ENCODE peak calls at places on chromosome 13, in five cellular contexts. U is GF-D8; V is AG10803; D is AG08395; P is activated CD8-positive, alpha-beta memory T cell treated with anti-CD3 and anti-CD28 coated beads, Interleukin-2, amount 10 ng/mL, durations not matched to agents 7 days and 5 days. I is an unnamed sample.

GRCh38 chr13:52164989-52165388 is 5.6 kb upstream of the NEK3 start:
- DNase-seq in U (no peak), V (no peak), D (no peak), P (no peak), I (no peak)

GRCh38 chr13:28584873-28585317 is 74.0 kb upstream of the POMP start:
- DNase-seq in U (no peak), V (peak; percentile 79), D (peak; percentile 73), P (no peak), I (no peak)

GRCh38 chr13:75812751-75813181 is 176.6 kb downstream of the LMO7 start:
- DNase-seq in U (no peak), V (no peak), D (no peak), P (no peak), I (no peak)

GRCh38 chr13:40599722-40600121 is 66.7 kb downstream of the FOXO1 start:
- DNase-seq in U (no peak), V (no peak), D (no peak), P (no peak), I (no peak)

GRCh38 chr13:42594577-42595571 is 20.9 kb downstream of the TNFSF11 start:
- DNase-seq in U (peak; percentile 16), V (peak; percentile 76), D (peak; percentile 80), P (peak; percentile 65), I (peak; percentile 73)

GRCh38 chr13:73072501-73072900 is 13.7 kb downstream of the KLF5 start:
- DNase-seq in U (no peak), V (no peak), D (no peak), P (no peak), I (no peak)

GRCh38 chr13:85317781-85318180 is 481.4 kb downstream of the SLITRK6 start:
- DNase-seq in U (no peak), V (no peak), D (no peak), P (no peak), I (no peak)

GRCh38 chr13:45121421-45121820 is 1.1 kb downstream of the GTF2F2 start:
- DNase-seq in U (no peak), V (peak; percentile 44), D (peak; percentile 28), P (no peak), I (no peak)

GRCh38 chr13:40438999-40439797 is 227.2 kb downstream of the FOXO1 start:
- DNase-seq in U (no peak), V (peak; percentile 36), D (peak; percentile 45), P (no peak), I (no peak)

GRCh38 chr13:107370036-107370785 is 802.3 kb upstream of the ARGLU1 start:
- DNase-seq in U (no peak), V (peak; percentile 40), D (peak; percentile 9), P (no peak), I (no peak)

GRCh38 chr13:29474991-29475390 is 120.5 kb downstream of the SLC7A1 start:
- DNase-seq in U (no peak), V (peak; percentile 74), D (no peak), P (no peak), I (no peak)

GRCh38 chr13:90168953-90169352 is 1178.5 kb upstream of the MIR17HG start:
- DNase-seq in U (no peak), V (no peak), D (no peak), P (no peak), I (no peak)

GRCh38 chr13:109807345-109807744 is 21.0 kb upstream of the IRS2 start:
- DNase-seq in U (no peak), V (no peak), D (no peak), P (no peak), I (no peak)

GRCh38 chr13:29654807-29655547 is 59.5 kb upstream of the SLC7A1 start:
- DNase-seq in U (no peak), V (peak; percentile 95), D (peak; percentile 82), P (no peak), I (no peak)

GRCh38 chr13:99275093-99275469 is 16.9 kb upstream of the GPR18 start:
- DNase-seq in U (peak; percentile 33), V (peak; percentile 80), D (peak; percentile 67), P (peak; percentile 82), I (no peak)

GRCh38 chr13:44627441-44627840 is 51.3 kb upstream of the TSC22D1 start:
- DNase-seq in U (no peak), V (peak; percentile 42), D (no peak), P (no peak), I (no peak)

GRCh38 chr13:45879666-45880065 is 28.1 kb upstream of the SIAH3 start:
- DNase-seq in U (no peak), V (no peak), D (no peak), P (no peak), I (no peak)

GRCh38 chr13:48727252-48728011 is 73.7 kb downstream of the CYSLTR2 start:
- DNase-seq in U (no peak), V (no peak), D (no peak), P (no peak), I (no peak)

GRCh38 chr13:99553033-99553432 is 51.8 kb downstream of the TM9SF2 start:
- DNase-seq in U (no peak), V (no peak), D (no peak), P (no peak), I (no peak)

GRCh38 chr13:109095126-109095525 is 465.7 kb downstream of the MYO16 start:
- DNase-seq in U (no peak), V (no peak), D (no peak), P (no peak), I (no peak)

GRCh38 chr13:19861762-19862161 is 1.7 kb downstream of the ZMYM5 start:
- DNase-seq in U (no peak), V (no peak), D (no peak), P (no peak), I (no peak)

GRCh38 chr13:101799196-101799595 is 346.7 kb downstream of the ITGBL1 start:
- DNase-seq in U (no peak), V (no peak), D (no peak), P (no peak), I (no peak)

GRCh38 chr13:65597839-65598818 is 1632.0 kb downstream of the PCDH9 start:
- DNase-seq in U (no peak), V (peak; percentile 90), D (peak; percentile 53), P (no peak), I (no peak)

GRCh38 chr13:30526612-30527217 is 61.0 kb upstream of the HMGB1 start:
- DNase-seq in U (no peak), V (peak; percentile 12), D (no peak), P (no peak), I (no peak)

GRCh38 chr13:20127263-20127562 is 33.6 kb downstream of the GJA3 start:
- DNase-seq in U (no peak), V (no peak), D (no peak), P (peak; percentile 41), I (no peak)

GRCh38 chr13:42985312-42986175 is 6.5 kb downstream of the EPSTI1 start:
- DNase-seq in U (no peak), V (peak; percentile 90), D (no peak), P (no peak), I (no peak)

I was measured in NCI-H1930.